ENCODE peak calls at places on chromosomes 3 and 15, in seven cellular contexts. Z is NCI-H2171 treated with DMSO at 0.1 percent for 48 hours; C is M059J; V is activated CD8-positive, alpha-beta memory T cell treated with anti-CD3 and anti-CD28 coated beads, Interleukin-2, amount 10 ng/mL, durations not matched to agents 7 days and 5 days; P is dorsolateral prefrontal cortex; E is HT1080; D is fibroblast of the conjunctiva. M is an unnamed sample.

GRCh38 chr3:119681279-119681678 is 4.1 kb upstream of the COX17 start:
- DNase-seq in Z (peak), C (peak), V (no peak), P (no peak), E (peak), D (peak), M (peak)

GRCh38 chr15:66766282-66767228 is 64.5 kb downstream of the SMAD6 start:
- DNase-seq in Z (no peak), C (peak), V (no peak), P (no peak), E (peak), D (no peak), M (peak)

GRCh38 chr15:91414124-91414523 is 314.1 kb downstream of the SV2B start:
- DNase-seq in Z (no peak), C (no peak), V (no peak), P (no peak), E (no peak), D (no peak), M (no peak)

GRCh38 chr15:67746022-67746421 is 79.3 kb upstream of the SKOR1 start:
- DNase-seq in Z (no peak), C (no peak), V (no peak), P (no peak), E (no peak), D (peak), M (no peak)

GRCh38 chr3:196661400-196661799 is 21.9 kb downstream of the NRROS start:
- DNase-seq in Z (no peak), C (no peak), V (no peak), P (no peak), E (no peak), D (no peak), M (no peak)

GRCh38 chr3:33392703-33393125 is 47.5 kb downstream of the UBP1 start:
- DNase-seq in Z (no peak), C (peak), V (no peak), P (no peak), E (peak), D (peak), M (peak)

GRCh38 chr3:169430687-169431404 is 232.7 kb downstream of the MECOM start:
- DNase-seq in Z (no peak), C (peak), V (no peak), P (no peak), E (peak), D (no peak), M (peak)

GRCh38 chr3:45929042-45929679 is 14.1 kb upstream of the CXCR6 start:
- DNase-seq in Z (peak), C (peak), V (peak), P (no peak), E (peak), D (no peak), M (peak)

GRCh38 chr15:57592426-57592825 is 722 bp downstream of the MYZAP start:
- DNase-seq in Z (no peak), C (no peak), V (no peak), P (no peak), E (no peak), D (no peak), M (no peak)

GRCh38 chr15:29670266-29670665 is 152.0 kb downstream of the TJP1 start:
- DNase-seq in Z (no peak), C (peak), V (no peak), P (no peak), E (no peak), D (no peak), M (peak)

GRCh38 chr3:50095352-50095998 is 6.8 kb downstream of the RBM5 start:
- DNase-seq in Z (no peak), C (no peak), V (no peak), P (no peak), E (no peak), D (no peak), M (no peak)

GRCh38 chr15:31457161-31457560 is 130.5 kb downstream of the KLF13 start:
- DNase-seq in Z (no peak), C (no peak), V (no peak), P (no peak), E (no peak), D (no peak), M (no peak)

GRCh38 chr15:78049691-78050440 is 27.6 kb downstream of the TBC1D2B start:
- DNase-seq in Z (no peak), C (peak), V (peak), P (peak), E (no peak), D (no peak), M (peak)